ENCODE peak calls at places on chromosome 5, in seven cellular contexts. I, F, T, Z, U, H and J are unnamed samples.

GRCh38 chr5:36079200-36079761 is 12.6 kb upstream of the UGT3A2 start:
- DNase-seq in H (peak; percentile 62), T (no peak), U (peak; percentile 65), I (no peak), F (peak; percentile 20), Z (peak; percentile 67), J (peak; percentile 15)

GRCh38 chr5:58849995-58850667 is 267.3 kb downstream of the RAB3C start:
- DNase-seq in H (peak; percentile 32), F (no peak), I (no peak), U (peak; percentile 71), T (no peak), Z (peak; percentile 64), J (peak; percentile 32)

GRCh38 chr5:135576075-135576599 is 2.7 kb downstream of the CXCL14 start:
- DNase-seq in I (no peak), Z (no peak), H (peak; percentile 73), U (no peak), T (no peak), F (no peak), J (no peak)

GRCh38 chr5:126456217-126456616 is 33.0 kb downstream of the GRAMD2B start:
- DNase-seq in F (no peak), U (no peak), I (no peak), Z (no peak), H (no peak), T (no peak), J (no peak)

GRCh38 chr5:154771383-154771901 is 16.3 kb downstream of the LARP1 start:
- DNase-seq in H (peak; percentile 90), U (peak; percentile 11), T (no peak), Z (peak; percentile 83), F (no peak), I (no peak), J (peak; percentile 91)

GRCh38 chr5:160128632-160129031 is 9.4 kb upstream of the PWWP2A start:
- DNase-seq in H (no peak), T (no peak), Z (no peak), F (no peak), I (no peak), U (no peak), J (no peak)

GRCh38 chr5:116272281-116272941 is 187.6 kb downstream of the COMMD10 start:
- DNase-seq in I (no peak), T (no peak), Z (peak; percentile 73), U (no peak), F (no peak), H (peak; percentile 66), J (no peak)

GRCh38 chr5:26761040-26761439 is 277.3 kb downstream of the CDH9 start:
- DNase-seq in F (no peak), I (no peak), U (peak; percentile 13), Z (no peak), H (no peak), T (no peak), J (no peak)

GRCh38 chr5:74888117-74888516 is 21.9 kb upstream of the FAM169A start:
- DNase-seq in F (no peak), Z (no peak), U (no peak), I (no peak), H (no peak), T (no peak), J (no peak)

GRCh38 chr5:45385321-45386058 is 310.7 kb downstream of the HCN1 start:
- DNase-seq in U (no peak), Z (peak; percentile 71), F (no peak), H (peak; percentile 25), T (no peak), I (no peak), J (peak; percentile 70)

GRCh38 chr5:142819816-142820215 is 49.6 kb downstream of the ARHGAP26 start:
- DNase-seq in T (no peak), I (no peak), Z (peak; percentile 43), U (no peak), H (peak; percentile 63), F (no peak), J (no peak)

GRCh38 chr5:2007906-2008437 is 125.2 kb upstream of the IRX4 start:
- DNase-seq in T (no peak), Z (peak; percentile 36), U (peak; percentile 78), H (peak; percentile 6), I (no peak), F (no peak), J (no peak)

GRCh38 chr5:2534251-2534650 is 217.2 kb downstream of the IRX2 start:
- DNase-seq in I (no peak), F (no peak), Z (no peak), T (no peak), H (no peak), U (no peak), J (no peak)

GRCh38 chr5:160774646-160775313 is 77.2 kb downstream of the ATP10B start:
- DNase-seq in Z (no peak), I (no peak), T (no peak), F (no peak), U (peak; percentile 17), H (no peak), J (no peak)

GRCh38 chr5:122154910-122155309 is 25.6 kb downstream of the ZNF474 start:
- DNase-seq in U (no peak), F (no peak), I (peak; percentile 20), H (peak; percentile 71), T (no peak), Z (peak; percentile 62), J (peak; percentile 65)
- TF ChIP-seq CTCF in U (no peak), F (no peak), I (no peak), H (no peak), T (no peak), Z (no peak), J (no peak)

GRCh38 chr5:67094476-67095300 is 101.9 kb downstream of the CD180 start:
- DNase-seq in U (peak; percentile 39), H (peak; percentile 81), Z (peak; percentile 71), F (no peak), T (no peak), I (no peak), J (peak; percentile 90)
- H3K4me3 ChIP-seq in U (no peak overlapping the region), H (no peak overlapping the region), Z (no peak overlapping the region), F (no peak overlapping the region), T (no peak overlapping the region), I (no peak overlapping the region), J (no peak overlapping the region)

GRCh38 chr5:141040763-141041426 is 10.3 kb upstream of the PCDHB1 start:
- DNase-seq in F (peak; percentile 70), U (peak; percentile 99), H (peak; percentile 11), I (peak; percentile 88), T (peak; percentile 8), Z (peak; percentile 62), J (peak; percentile 11)

GRCh38 chr5:141039061-141039460 is 12.1 kb upstream of the PCDHB1 start:
- DNase-seq in T (no peak), F (no peak), Z (no peak), H (no peak), U (no peak), I (no peak), J (no peak)

GRCh38 chr5:141041427-141041785 is 9.8 kb upstream of the PCDHB1 start:
- DNase-seq in F (no peak), T (no peak), I (no peak), H (no peak), U (no peak), Z (no peak), J (no peak)

GRCh38 chr5:141039517-141039916 is 11.7 kb upstream of the PCDHB1 start:
- DNase-seq in U (no peak), I (no peak), Z (no peak), T (no peak), H (no peak), F (no peak), J (no peak)

DNA sequence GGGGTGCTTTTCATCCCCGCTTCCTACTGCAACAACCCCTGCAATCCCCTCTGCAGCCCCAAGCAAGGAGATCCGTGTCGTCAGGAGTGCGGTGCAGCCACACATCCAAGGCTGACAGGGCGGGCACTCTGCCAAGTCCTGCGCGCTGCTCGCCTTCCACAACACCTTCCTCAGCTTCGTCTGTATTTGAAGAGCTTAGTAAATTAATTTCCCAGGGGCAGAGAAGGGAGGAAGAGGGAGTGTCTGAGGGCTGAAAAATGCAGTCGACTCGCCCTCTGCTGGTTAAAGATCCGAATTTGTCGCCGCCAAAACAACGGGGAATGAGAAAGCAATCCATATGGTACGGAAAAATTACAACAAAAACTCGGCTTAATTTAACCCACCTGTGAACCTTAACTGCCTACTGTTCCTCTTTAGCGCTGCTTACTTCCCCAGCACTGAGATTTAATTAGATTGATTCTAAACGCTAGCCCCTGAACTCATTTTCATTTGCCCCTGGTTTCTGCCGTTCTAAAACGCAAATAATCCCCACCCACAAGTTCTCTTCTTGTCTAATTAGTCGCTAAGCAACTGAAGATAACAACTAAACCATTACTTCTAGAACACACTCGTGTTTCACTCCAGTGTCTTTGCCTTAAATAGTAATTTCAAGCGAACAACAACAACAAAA is 10.9 kb upstream of the PCDHB1 start:
- DNase-seq in I (no peak), T (no peak), U (peak; percentile 89), F (no peak), Z (peak; percentile 11), H (no peak), J (no peak)
- TF ChIP-seq CTCF in I (peak; percentile 46), T (no peak), U (peak; percentile 25), F (no peak), Z (peak; percentile 7), H (no peak), J (peak; percentile 3)

DNA sequence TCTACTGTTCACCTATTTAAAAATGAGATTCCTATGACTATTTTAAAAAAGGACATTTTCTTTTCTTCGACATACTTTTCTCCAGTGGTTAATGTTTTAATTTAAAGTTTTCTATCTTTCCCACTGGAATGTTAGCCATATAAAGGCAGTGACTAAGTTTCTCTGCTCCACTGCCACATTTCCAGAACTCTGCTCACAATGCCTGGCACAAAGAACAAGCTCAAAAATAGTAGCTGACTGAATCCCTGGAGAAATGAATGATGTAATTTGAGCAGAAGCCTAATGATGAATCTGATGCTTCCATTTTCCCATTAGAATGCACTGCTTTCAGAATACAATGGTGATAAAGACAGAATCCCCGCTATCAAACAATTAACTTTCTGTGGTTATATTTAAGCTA is 817.8 kb downstream of the MTRR start:
- DNase-seq in I (no peak), T (no peak), U (no peak), Z (peak; percentile 70), F (no peak), H (peak; percentile 68), J (no peak)
- H3K4me3 ChIP-seq in I (no peak overlapping the region), T (no peak overlapping the region), U (no peak overlapping the region), Z (no peak overlapping the region), F (no peak overlapping the region), H (no peak overlapping the region), J (no peak overlapping the region)

DNA sequence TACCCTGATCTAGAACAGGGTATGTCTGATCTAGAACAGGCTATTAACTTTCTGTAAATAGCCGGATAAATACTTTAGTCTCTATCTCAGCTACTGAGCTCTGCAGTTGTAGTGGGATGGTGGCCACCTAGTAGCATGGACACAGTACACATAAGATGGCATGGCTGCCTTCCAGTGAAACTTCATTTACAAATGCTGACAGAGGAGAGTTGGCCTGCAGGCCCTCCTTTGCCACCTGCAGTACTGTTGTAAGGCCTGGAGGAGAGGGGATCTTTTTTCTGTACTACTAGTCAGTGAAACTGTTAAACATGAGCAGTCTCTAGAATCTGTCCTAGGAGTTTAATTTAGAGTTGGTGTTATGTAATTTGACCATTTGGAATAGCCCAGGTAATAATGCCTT is 86.0 kb downstream of the TRIO start:
- DNase-seq in H (no peak), U (no peak), I (no peak), F (no peak), Z (no peak), T (no peak), J (no peak)
- TF ChIP-seq CTCF in H (no peak), U (no peak), I (no peak), F (no peak), Z (no peak), T (no peak), J (no peak)

GRCh38 chr5:181248277-181248676 is 4.6 kb upstream of the RACK1 start:
- DNase-seq in F (no peak), U (no peak), I (no peak), T (no peak), Z (no peak), H (no peak), J (no peak)
- H3K4me3 ChIP-seq in F (peak overlapping the region; percentile 98), U (peak overlapping the region; percentile 71), I (peak overlapping the region; percentile 69), T (no peak overlapping the region), Z (peak overlapping the region; percentile 92), H (peak overlapping the region; percentile 97), J (peak overlapping the region; percentile 64)